ENCODE peak calls at places on chromosomes 7 and 10, in eight cellular contexts. G, S, A, B, C, T, Q and M are unnamed samples.

GRCh38 chr10:72851524-72851923 is 42.0 kb upstream of the OIT3 start:
- DNase-seq in G (no peak), S (no peak), A (no peak), B (no peak), C (no peak), T (no peak), Q (no peak), M (no peak)

GRCh38 chr7:85055906-85056305 is 130.9 kb downstream of the SEMA3D start:
- DNase-seq in G (no peak), S (no peak), A (no peak), B (no peak), C (no peak), T (no peak), Q (no peak), M (no peak)

GRCh38 chr10:48357631-48358030 is 51.2 kb downstream of the MAPK8 start:
- DNase-seq in G (no peak), S (no peak), A (no peak), B (no peak), C (no peak), T (no peak), Q (no peak), M (no peak)

GRCh38 chr7:131325179-131325840 is 2.4 kb upstream of the MKLN1 start:
- DNase-seq in G (no peak), S (no peak), A (no peak), B (no peak), C (no peak), T (no peak), Q (no peak), M (no peak)

GRCh38 chr7:2149672-2150444 is 82.9 kb downstream of the MAD1L1 start:
- DNase-seq in G (no peak), S (no peak), A (no peak), B (no peak), C (no peak), T (no peak), Q (no peak), M (no peak)

GRCh38 chr7:48250441-48250951 is 79.2 kb downstream of the ABCA13 start:
- DNase-seq in G (no peak), S (no peak), A (peak; percentile 89), B (no peak), C (no peak), T (no peak), Q (no peak), M (peak; percentile 16)

GRCh38 chr10:26696786-26697162 is 727 bp upstream of the PDSS1 start:
- DNase-seq in G (no peak), S (no peak), A (peak; percentile 78), B (no peak), C (no peak), T (no peak), Q (no peak), M (no peak)

GRCh38 chr7:55181774-55182173 is 163.0 kb downstream of the EGFR start:
- DNase-seq in G (no peak), S (no peak), A (no peak), B (no peak), C (no peak), T (no peak), Q (no peak), M (no peak)

GRCh38 chr10:63752318-63752717 is 231.1 kb downstream of the REEP3 start:
- DNase-seq in G (no peak), S (no peak), A (no peak), B (no peak), C (no peak), T (no peak), Q (no peak), M (no peak)

GRCh38 chr10:69269761-69270160 is 8.5 kb upstream of the HK1 start:
- DNase-seq in G (no peak), S (no peak), A (peak; percentile 67), B (no peak), C (no peak), T (no peak), Q (no peak), M (no peak)

GRCh38 chr10:131084791-131085585 is 226.5 kb downstream of the TCERG1L start:
- DNase-seq in G (no peak), S (no peak), A (no peak), B (no peak), C (no peak), T (no peak), Q (no peak), M (no peak)

GRCh38 chr7:143416565-143417149 is 8.0 kb upstream of the EPHA1 start:
- DNase-seq in G (no peak), S (no peak), A (peak; percentile 71), B (peak; percentile 15), C (peak; percentile 49), T (no peak), Q (no peak), M (no peak)

GRCh38 chr10:110529596-110530011 is 31.9 kb downstream of the DUSP5 start:
- DNase-seq in G (peak; percentile 57), S (no peak), A (no peak), B (no peak), C (no peak), T (no peak), Q (no peak), M (no peak)